ENCODE peak calls at places on chromosomes 2 and 18, in four cellular contexts. K is body of pancreas, I is cardiac muscle cell, L is Karpas-422. G is an unnamed sample.

GRCh38 chr2:147647816-147648215 is 197.0 kb upstream of the ACVR2A start:
- DNase-seq in K (peak; percentile 56), I (no peak), L (no peak), G (no peak)

GRCh38 chr18:13582283-13582682 is 144.1 kb downstream of the FAM210A start:
- DNase-seq in K (no peak), I (no peak), L (no peak), G (no peak)

GRCh38 chr2:102439065-102439695 is 16.2 kb downstream of the IL18RAP start:
- DNase-seq in K (no peak), I (peak; percentile 13), L (no peak), G (peak; percentile 80)

GRCh38 chr2:133293544-133294270 is 274.6 kb downstream of the NCKAP5 start:
- DNase-seq in K (no peak), I (no peak), L (no peak), G (no peak)

GRCh38 chr2:59484673-59485072 is 1068.8 kb downstream of the BCL11A start:
- DNase-seq in K (no peak), I (no peak), L (no peak), G (no peak)

GRCh38 chr2:239927424-239927981 is 97.6 kb downstream of the NDUFA10 start:
- DNase-seq in K (no peak), I (no peak), L (peak; percentile 52), G (peak; percentile 40)

GRCh38 chr18:3103576-3103975 is 90.6 kb upstream of the LPIN2 start:
- DNase-seq in K (no peak), I (no peak), L (no peak), G (no peak)

GRCh38 chr2:6812857-6813530 is 52.7 kb downstream of the CMPK2 start:
- DNase-seq in K (no peak), I (no peak), L (peak; percentile 81), G (no peak)

GRCh38 chr2:242019344-242019743 is 149.8 kb downstream of the RTP5 start:
- DNase-seq in K (peak; percentile 0), I (no peak), L (no peak), G (no peak)

GRCh38 chr2:161780881-161781280 is 156.7 kb downstream of the SLC4A10 start:
- DNase-seq in K (no peak), I (no peak), L (no peak), G (no peak)

GRCh38 chr2:218217366-218218309 is 649 bp downstream of the ARPC2 start:
- DNase-seq in K (peak; percentile 39), I (peak; percentile 50), L (peak; percentile 83), G (peak; percentile 76)

GRCh38 chr2:65527451-65528240 is 95.2 kb upstream of the SPRED2 start:
- DNase-seq in K (no peak), I (no peak), L (no peak), G (peak; percentile 53)

GRCh38 chr18:25349926-25350560 is 1.9 kb downstream of the ZNF521 start:
- DNase-seq in K (no peak), I (peak; percentile 52), L (peak; percentile 7), G (peak; percentile 31)

GRCh38 chr2:28437918-28438317 is 45.3 kb downstream of the FOSL2 start:
- DNase-seq in K (no peak), I (peak; percentile 65), L (no peak), G (no peak)

GRCh38 chr2:96409543-96410184 is 74.1 kb downstream of the NCAPH start:
- DNase-seq in K (peak; percentile 54), I (no peak), L (no peak), G (no peak)

GRCh38 chr2:203427061-203427460 is 98.9 kb downstream of the ABI2 start:
- DNase-seq in K (no peak), I (no peak), L (no peak), G (no peak)

GRCh38 chr2:231930601-231931281 is 4.5 kb upstream of the NPPC start:
- DNase-seq in K (no peak), I (no peak), L (no peak), G (no peak)

GRCh38 chr2:187876554-187876953 is 322.3 kb upstream of the TFPI start:
- DNase-seq in K (no peak), I (no peak), L (peak; percentile 20), G (no peak)

GRCh38 chr18:8623549-8624106 is 14.4 kb downstream of the RAB12 start:
- DNase-seq in K (no peak), I (no peak), L (no peak), G (no peak)

GRCh38 chr2:33391582-33392255 is 84.7 kb upstream of the RASGRP3 start:
- DNase-seq in K (no peak), I (no peak), L (no peak), G (no peak)

GRCh38 chr2:104965900-104966299 is 72.0 kb upstream of the MRPS9 start:
- DNase-seq in K (no peak), I (no peak), L (peak; percentile 46), G (no peak)

GRCh38 chr2:58156780-58157179 is 84.3 kb downstream of the FANCL start:
- DNase-seq in K (no peak), I (no peak), L (no peak), G (no peak)

GRCh38 chr18:52869942-52870907 is 530.2 kb downstream of the DCC start:
- DNase-seq in K (peak; percentile 39), I (peak; percentile 46), L (no peak), G (peak; percentile 9)

GRCh38 chr2:42223822-42224268 is 54.7 kb downstream of the EML4 start:
- DNase-seq in K (no peak), I (no peak), L (no peak), G (no peak)

GRCh38 chr2:237568121-237568660 is 1.8 kb downstream of the PRLH start:
- DNase-seq in K (no peak), I (no peak), L (no peak), G (no peak)

GRCh38 chr2:167342769-167343168 is 454.5 kb downstream of the XIRP2 start:
- DNase-seq in K (no peak), I (peak; percentile 40), L (no peak), G (no peak)

GRCh38 chr2:10982931-10983701 is 71.4 kb downstream of the KCNF1 start:
- DNase-seq in K (no peak), I (no peak), L (no peak), G (peak; percentile 16)
- H3K4me3 ChIP-seq in K (no peak overlapping the region), I (no peak overlapping the region), L (no peak overlapping the region), G (no peak overlapping the region)

DNA sequence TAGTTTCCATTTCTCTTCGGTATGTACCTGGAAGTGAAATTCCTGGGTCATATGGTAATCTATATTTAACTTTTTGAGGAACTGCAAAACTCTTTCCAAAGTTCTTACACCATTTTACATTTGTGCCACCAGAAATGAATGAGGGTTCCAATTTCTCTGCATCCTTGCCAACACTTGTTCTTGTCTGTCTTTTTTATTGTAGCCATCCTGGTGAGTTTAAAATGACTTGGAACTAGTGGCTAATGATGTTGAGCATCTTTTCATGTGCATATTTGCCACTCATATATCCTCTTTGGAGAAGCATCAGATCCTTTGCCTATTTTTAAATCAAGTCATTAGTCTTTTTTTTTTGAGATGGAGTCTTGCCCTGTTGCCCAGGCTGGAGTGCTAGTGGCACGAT is 59.4 kb downstream of the MALT1 start:
- DNase-seq in K (no peak), I (no peak), L (no peak), G (no peak)
- H3K27ac ChIP-seq in K (no peak overlapping the region), I (no peak overlapping the region), L (no peak overlapping the region), G (no peak overlapping the region)

DNA sequence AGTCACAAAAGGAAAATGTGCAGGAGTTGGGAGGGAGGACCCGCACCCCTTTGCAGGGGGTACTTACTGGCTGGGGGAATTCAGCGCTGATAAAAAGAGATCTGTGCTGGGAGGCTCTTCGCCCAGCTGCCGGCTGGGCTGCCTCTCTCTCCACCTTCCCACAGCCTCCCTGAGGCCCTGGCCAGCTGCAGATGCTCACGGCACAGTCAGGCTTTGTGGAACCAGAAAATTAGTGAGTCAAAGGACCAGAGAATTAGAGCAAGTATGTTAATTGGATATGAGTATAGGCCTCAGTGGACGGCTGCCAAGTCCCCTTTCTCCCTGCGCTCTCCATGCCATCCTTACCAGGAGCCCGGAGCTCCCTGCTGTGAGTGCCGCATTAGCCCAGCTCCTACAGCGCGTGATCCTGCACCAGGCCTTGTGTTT is 181.7 kb upstream of the SH3BP4 start:
- DNase-seq in K (no peak), I (no peak), L (no peak), G (peak; percentile 19)
- H3K4me3 ChIP-seq in K (no peak overlapping the region), I (no peak overlapping the region), L (no peak overlapping the region), G (no peak overlapping the region)

GRCh38 chr18:23145613-23146012 is 10.3 kb downstream of the CABLES1 start:
- DNase-seq in K (no peak), I (no peak), L (no peak), G (no peak)

GRCh38 chr18:23144628-23145027 is 9.3 kb downstream of the CABLES1 start:
- DNase-seq in K (no peak), I (no peak), L (no peak), G (no peak)

GRCh38 chr18:23143059-23143831 is 8.0 kb downstream of the CABLES1 start:
- DNase-seq in K (peak; percentile 42), I (no peak), L (no peak), G (peak; percentile 70)

GRCh38 chr18:23142285-23142929 is 7.1 kb downstream of the CABLES1 start:
- DNase-seq in K (no peak), I (no peak), L (no peak), G (no peak)

GRCh38 chr18:23143871-23144270 is 8.6 kb downstream of the CABLES1 start:
- DNase-seq in K (no peak), I (peak; percentile 47), L (no peak), G (peak; percentile 54)
- H3K27ac ChIP-seq in K (no peak overlapping the region), I (peak overlapping the region; percentile 55), L (no peak overlapping the region), G (peak overlapping the region; percentile 91)

DNA sequence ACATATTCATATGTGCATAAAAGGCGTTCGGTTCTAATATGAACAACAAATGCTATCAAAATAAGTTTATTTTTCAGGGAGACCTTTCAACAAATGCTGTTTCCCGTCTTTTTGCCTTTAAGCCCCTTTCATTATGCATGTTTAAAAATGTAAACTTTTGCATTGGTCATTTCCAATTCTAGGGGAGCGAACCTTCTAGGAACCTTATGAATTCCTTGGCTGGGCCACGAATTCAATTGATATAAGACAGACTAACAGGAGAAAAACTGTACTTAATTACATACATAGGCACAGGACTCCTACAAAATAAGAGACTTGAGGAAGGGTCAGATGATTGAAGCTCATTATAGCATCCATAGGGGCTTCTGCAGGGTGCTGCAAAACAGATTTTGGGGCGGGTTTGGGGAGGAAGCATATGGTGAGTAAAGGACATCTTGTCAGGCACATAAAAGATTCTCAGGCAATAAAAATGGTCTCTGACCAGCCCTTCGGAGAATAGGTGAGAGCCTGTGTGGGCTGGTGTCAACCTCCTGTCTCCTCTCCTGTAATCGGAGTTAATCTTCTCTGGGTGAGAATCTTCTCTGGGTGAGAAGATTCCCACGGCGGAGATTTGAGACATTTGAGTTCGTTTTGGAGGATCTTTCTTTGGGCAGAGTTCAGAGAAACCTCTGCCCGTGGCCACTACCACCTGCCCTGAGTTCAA is 1.7 kb downstream of the TNFRSF11A start:
- DNase-seq in K (no peak), I (no peak), L (no peak), G (no peak)
- H3K4me3 ChIP-seq in K (no peak overlapping the region), I (no peak overlapping the region), L (no peak overlapping the region), G (peak overlapping the region; percentile 67)

DNA sequence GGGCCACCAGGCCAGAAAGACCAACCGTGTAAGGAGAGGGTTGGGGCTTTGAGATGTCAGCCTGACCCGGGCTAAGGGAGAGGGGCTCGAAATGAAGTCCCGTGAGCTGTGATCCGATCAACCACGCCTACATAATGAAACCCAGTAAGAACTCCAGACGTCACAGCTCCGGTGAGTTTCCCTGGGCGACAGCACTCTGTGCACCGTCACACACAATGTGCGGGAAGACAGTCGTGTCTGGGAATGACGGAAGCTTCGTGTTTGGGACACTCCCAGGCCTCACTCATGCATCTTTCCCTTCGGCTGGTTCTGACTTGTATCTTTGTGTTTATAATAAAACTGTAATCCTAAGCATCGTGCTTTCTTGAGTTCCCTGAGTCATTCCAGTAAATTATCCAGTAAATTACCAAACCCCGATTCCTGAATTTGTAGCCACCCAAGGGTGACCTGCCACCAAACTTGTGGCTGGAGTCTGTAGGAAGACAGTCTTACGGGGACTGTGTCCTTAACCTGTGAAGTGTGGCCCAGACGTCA is 44.2 kb downstream of the CYP27C1 start:
- DNase-seq in K (no peak), I (no peak), L (no peak), G (peak; percentile 68)
- H3K27ac ChIP-seq in K (no peak overlapping the region), I (no peak overlapping the region), L (no peak overlapping the region), G (peak overlapping the region; percentile 97)

G was measured in hepatocyte.